ENCODE peak calls at places on chromosomes 4 and X, in eight cellular contexts. G is stimulated activated CD4-positive, alpha-beta T cell treated with anti-CD3 and anti-CD28 coated beads, Interleukin-4, amount 100 ng/mL, for 24 hours; T is NCI-H1436; B is bronchial epithelial cell; P is cardiac muscle cell; A is activated CD4-positive, CD25-positive, alpha-beta regulatory T cell; Q is MM.1S; W is stimulated activated CD8-positive, alpha-beta memory T cell treated with anti-CD3 and anti-CD28 coated beads, Interleukin-4, amount 100 ng/mL, for 24 hours. F is an unnamed sample.

GRCh38 chr4:20299515-20299914 is 47.8 kb downstream of the SLIT2 start:
- DNase-seq in Q (peak), B (no peak), W (no peak), T (no peak), A (no peak), G (no peak), P (peak), F (no peak)

GRCh38 chr4:3432381-3432790 is 9.4 kb upstream of the HGFAC start:
- DNase-seq in T (no peak), B (no peak), W (no peak), P (no peak), A (no peak), Q (no peak), G (no peak), F (no peak)

GRCh38 chr4:153432971-153433752 is 33.0 kb upstream of the TMEM131L start:
- DNase-seq in B (peak), Q (peak), A (peak), W (peak), G (peak), T (peak), P (peak), F (no peak)

GRCh38 chr4:105715692-105716278 is 7.2 kb downstream of the GSTCD start:
- DNase-seq in W (no peak), P (peak), B (peak), G (no peak), Q (peak), A (no peak), T (peak), F (peak)

GRCh38 chr4:27692098-27692679 is 831.5 kb downstream of the STIM2 start:
- DNase-seq in P (peak), A (no peak), G (no peak), B (peak), Q (peak), W (no peak), T (peak), F (no peak)

GRCh38 chrX:1169198-1169597 is 43.3 kb downstream of the CRLF2 start:
- DNase-seq in Q (no peak), W (no peak), B (no peak), A (no peak), T (no peak), G (no peak), P (no peak), F (no peak)

GRCh38 chr4:1199556-1200331 is 27.4 kb upstream of the SPON2 start:
- DNase-seq in B (no peak), Q (no peak), G (no peak), T (no peak), W (no peak), P (no peak), A (no peak), F (no peak)

GRCh38 chr4:85734446-85734845 is 259.5 kb downstream of the ARHGAP24 start:
- DNase-seq in P (peak), Q (no peak), W (no peak), A (no peak), T (no peak), G (no peak), B (peak), F (no peak)

GRCh38 chrX:10828640-10829039 is 208.3 kb upstream of the MID1 start:
- DNase-seq in P (no peak), A (no peak), G (no peak), T (peak), W (no peak), Q (no peak), B (peak), F (peak)

GRCh38 chrX:136608295-136608933 is 39.5 kb upstream of the CD40LG start:
- DNase-seq in G (peak), Q (peak), W (peak), T (peak), A (no peak), P (peak), B (peak), F (no peak)

GRCh38 chrX:13000311-13000811 is 25.5 kb downstream of the TMSB4X start:
- DNase-seq in Q (peak), A (peak), B (no peak), W (no peak), P (no peak), T (no peak), G (no peak), F (peak)

GRCh38 chr4:145130788-145131398 is 32.8 kb downstream of the ABCE1 start:
- DNase-seq in P (peak), W (no peak), B (peak), G (no peak), T (no peak), Q (no peak), A (no peak), F (no peak)

GRCh38 chr4:2437475-2438215 is 18.9 kb downstream of the CFAP99 start:
- DNase-seq in T (no peak), P (no peak), W (no peak), Q (no peak), G (no peak), B (no peak), A (no peak), F (no peak)

GRCh38 chr4:121764702-121765367 is at the start of gene SMIM43:
- DNase-seq in G (no peak), W (no peak), A (no peak), B (no peak), P (peak), T (no peak), Q (no peak), F (peak)

GRCh38 chr4:109574443-109574850 is 14.4 kb downstream of the MCUB start:
- DNase-seq in B (no peak), P (peak), T (no peak), G (peak), Q (no peak), A (no peak), W (no peak), F (no peak)

GRCh38 chr4:112589207-112589606 is 47.5 kb downstream of the ZGRF1 start:
- DNase-seq in B (peak), G (no peak), P (peak), T (no peak), W (no peak), A (no peak), Q (no peak), F (no peak)

GRCh38 chrX:140053841-140054240 is 88.5 kb upstream of the CXorf66 start:
- DNase-seq in B (no peak), A (no peak), T (no peak), P (no peak), G (no peak), Q (no peak), W (no peak), F (no peak)